ENCODE peak calls at places on chromosomes 7 and 10, in five cellular contexts. One of them, this sample, is unnamed.

GRCh38 chr10:76559889-76560215 is 1077.8 kb downstream of the KCNMA1 start:
- DNase-seq in endodermal cell: no peak
- DNase-seq in right cardiac atrium: no peak
- DNase-seq in neuronal stem cell: no peak
- DNase-seq in SJSA1: peak
- DNase-seq in this sample: no peak

GRCh38 chr7:157538735-157539134 is 201.9 kb downstream of the DNAJB6 start:
- DNase-seq in endodermal cell: no peak
- DNase-seq in right cardiac atrium: no peak
- DNase-seq in neuronal stem cell: no peak
- DNase-seq in SJSA1: no peak
- DNase-seq in this sample: no peak

GRCh38 chr10:29486466-29486865 is 148.3 kb downstream of the SVIL start:
- DNase-seq in endodermal cell: no peak
- DNase-seq in right cardiac atrium: no peak
- DNase-seq in neuronal stem cell: no peak
- DNase-seq in SJSA1: no peak
- DNase-seq in this sample: no peak

GRCh38 chr7:50142421-50143113 is 49.5 kb upstream of the ZPBP start:
- DNase-seq in endodermal cell: no peak
- DNase-seq in right cardiac atrium: no peak
- DNase-seq in neuronal stem cell: peak
- DNase-seq in SJSA1: no peak
- DNase-seq in this sample: no peak

GRCh38 chr10:61119573-61119972 is 175.6 kb upstream of the RHOBTB1 start:
- DNase-seq in endodermal cell: no peak
- DNase-seq in right cardiac atrium: no peak
- DNase-seq in neuronal stem cell: no peak
- DNase-seq in SJSA1: no peak
- DNase-seq in this sample: no peak

GRCh38 chr10:63825111-63825510 is 303.9 kb downstream of the REEP3 start:
- DNase-seq in endodermal cell: no peak
- DNase-seq in right cardiac atrium: no peak
- DNase-seq in neuronal stem cell: no peak
- DNase-seq in SJSA1: no peak
- DNase-seq in this sample: no peak

GRCh38 chr10:112562803-112563663 is 116.0 kb downstream of the VTI1A start:
- DNase-seq in endodermal cell: no peak
- DNase-seq in right cardiac atrium: no peak
- DNase-seq in neuronal stem cell: peak
- DNase-seq in SJSA1: no peak
- DNase-seq in this sample: no peak

GRCh38 chr10:84194424-84195043 is at the start of gene CDHR1:
- DNase-seq in endodermal cell: peak
- DNase-seq in right cardiac atrium: peak
- DNase-seq in neuronal stem cell: peak
- DNase-seq in SJSA1: no peak
- DNase-seq in this sample: peak

GRCh38 chr7:126657599-126658358 is 595.0 kb downstream of the GRM8 start:
- DNase-seq in endodermal cell: no peak
- DNase-seq in right cardiac atrium: no peak
- DNase-seq in neuronal stem cell: no peak
- DNase-seq in SJSA1: no peak
- DNase-seq in this sample: no peak

GRCh38 chr10:114724295-114724694 is 66.2 kb upstream of the ABLIM1 start:
- DNase-seq in endodermal cell: no peak
- DNase-seq in right cardiac atrium: no peak
- DNase-seq in neuronal stem cell: no peak
- DNase-seq in SJSA1: no peak
- DNase-seq in this sample: no peak

GRCh38 chr10:29613791-29614190 is 21.0 kb downstream of the SVIL start:
- DNase-seq in endodermal cell: peak
- DNase-seq in right cardiac atrium: no peak
- DNase-seq in neuronal stem cell: no peak
- DNase-seq in SJSA1: no peak
- DNase-seq in this sample: no peak

GRCh38 chr10:114719311-114719710 is 61.2 kb upstream of the ABLIM1 start:
- DNase-seq in endodermal cell: no peak
- DNase-seq in right cardiac atrium: no peak
- DNase-seq in neuronal stem cell: no peak
- DNase-seq in SJSA1: no peak
- DNase-seq in this sample: no peak

GRCh38 chr7:157495594-157495993 is 158.8 kb downstream of the DNAJB6 start:
- DNase-seq in endodermal cell: no peak
- DNase-seq in right cardiac atrium: no peak
- DNase-seq in neuronal stem cell: no peak
- DNase-seq in SJSA1: no peak
- DNase-seq in this sample: peak

GRCh38 chr7:135811513-135811912 is 62.9 kb upstream of the FAM180A start:
- DNase-seq in endodermal cell: no peak
- DNase-seq in right cardiac atrium: no peak
- DNase-seq in neuronal stem cell: no peak
- DNase-seq in SJSA1: peak
- DNase-seq in this sample: no peak

GRCh38 chr7:79050592-79050991 is 402.9 kb downstream of the MAGI2 start:
- DNase-seq in endodermal cell: no peak
- DNase-seq in right cardiac atrium: no peak
- DNase-seq in neuronal stem cell: no peak
- DNase-seq in SJSA1: peak
- DNase-seq in this sample: no peak

GRCh38 chr10:59991661-59992060 is 85.3 kb upstream of the CCDC6 start:
- DNase-seq in endodermal cell: no peak
- DNase-seq in right cardiac atrium: no peak
- DNase-seq in neuronal stem cell: no peak
- DNase-seq in SJSA1: no peak
- DNase-seq in this sample: no peak

GRCh38 chr7:159033473-159033825 is 111.2 kb downstream of the VIPR2 start:
- DNase-seq in endodermal cell: no peak
- DNase-seq in right cardiac atrium: no peak
- DNase-seq in neuronal stem cell: no peak
- DNase-seq in SJSA1: no peak
- DNase-seq in this sample: no peak

GRCh38 chr7:73799282-73800141 is 29.4 kb upstream of the CLDN3 start:
- DNase-seq in endodermal cell: no peak
- DNase-seq in right cardiac atrium: no peak
- DNase-seq in neuronal stem cell: no peak
- DNase-seq in SJSA1: no peak
- DNase-seq in this sample: no peak

GRCh38 chr10:131841669-131842139 is 59.1 kb upstream of the PPP2R2D start:
- DNase-seq in endodermal cell: peak
- DNase-seq in right cardiac atrium: no peak
- DNase-seq in neuronal stem cell: no peak
- DNase-seq in SJSA1: no peak
- DNase-seq in this sample: peak

GRCh38 chr10:10860455-10860976 is 157.2 kb upstream of the CELF2 start:
- DNase-seq in endodermal cell: no peak
- DNase-seq in right cardiac atrium: no peak
- DNase-seq in neuronal stem cell: no peak
- DNase-seq in SJSA1: no peak
- DNase-seq in this sample: no peak

GRCh38 chr10:11141571-11142091 is 124.0 kb downstream of the CELF2 start:
- DNase-seq in endodermal cell: no peak
- DNase-seq in right cardiac atrium: no peak
- DNase-seq in neuronal stem cell: no peak
- DNase-seq in SJSA1: no peak
- DNase-seq in this sample: no peak

GRCh38 chr7:134602921-134603394 is 43.7 kb upstream of the BPGM start:
- DNase-seq in endodermal cell: no peak
- DNase-seq in right cardiac atrium: no peak
- DNase-seq in neuronal stem cell: no peak
- DNase-seq in SJSA1: no peak
- DNase-seq in this sample: no peak

GRCh38 chr7:27921081-27921836 is 181.3 kb downstream of the TAX1BP1 start:
- DNase-seq in endodermal cell: peak
- DNase-seq in right cardiac atrium: no peak
- DNase-seq in neuronal stem cell: peak
- DNase-seq in SJSA1: peak
- DNase-seq in this sample: no peak

GRCh38 chr7:151138541-151138910 is 29.0 kb downstream of the GBX1 start:
- DNase-seq in endodermal cell: peak
- DNase-seq in right cardiac atrium: peak
- DNase-seq in neuronal stem cell: no peak
- DNase-seq in SJSA1: no peak
- DNase-seq in this sample: no peak

GRCh38 chr10:93806882-93807281 is 49.1 kb downstream of the LGI1 start:
- DNase-seq in endodermal cell: no peak
- DNase-seq in right cardiac atrium: peak
- DNase-seq in neuronal stem cell: no peak
- DNase-seq in SJSA1: no peak
- DNase-seq in this sample: no peak

GRCh38 chr7:1562611-1563051 is 6.6 kb upstream of the TMEM184A start:
- DNase-seq in endodermal cell: no peak
- DNase-seq in right cardiac atrium: peak
- DNase-seq in neuronal stem cell: no peak
- DNase-seq in SJSA1: no peak
- DNase-seq in this sample: no peak

GRCh38 chr7:1562126-1562525 is 6.1 kb upstream of the TMEM184A start:
- DNase-seq in endodermal cell: no peak
- DNase-seq in right cardiac atrium: no peak
- DNase-seq in neuronal stem cell: no peak
- DNase-seq in SJSA1: no peak
- DNase-seq in this sample: no peak

GRCh38 chr7:1564603-1565022 is 5.2 kb downstream of the PSMG3 start:
- DNase-seq in endodermal cell: no peak
- DNase-seq in right cardiac atrium: peak
- DNase-seq in neuronal stem cell: no peak
- DNase-seq in SJSA1: no peak
- DNase-seq in this sample: no peak

GRCh38 chr7:1566687-1567081 is 3.1 kb downstream of the PSMG3 start:
- DNase-seq in endodermal cell: no peak
- DNase-seq in right cardiac atrium: peak
- DNase-seq in neuronal stem cell: no peak
- DNase-seq in SJSA1: no peak
- DNase-seq in this sample: no peak

DNA sequence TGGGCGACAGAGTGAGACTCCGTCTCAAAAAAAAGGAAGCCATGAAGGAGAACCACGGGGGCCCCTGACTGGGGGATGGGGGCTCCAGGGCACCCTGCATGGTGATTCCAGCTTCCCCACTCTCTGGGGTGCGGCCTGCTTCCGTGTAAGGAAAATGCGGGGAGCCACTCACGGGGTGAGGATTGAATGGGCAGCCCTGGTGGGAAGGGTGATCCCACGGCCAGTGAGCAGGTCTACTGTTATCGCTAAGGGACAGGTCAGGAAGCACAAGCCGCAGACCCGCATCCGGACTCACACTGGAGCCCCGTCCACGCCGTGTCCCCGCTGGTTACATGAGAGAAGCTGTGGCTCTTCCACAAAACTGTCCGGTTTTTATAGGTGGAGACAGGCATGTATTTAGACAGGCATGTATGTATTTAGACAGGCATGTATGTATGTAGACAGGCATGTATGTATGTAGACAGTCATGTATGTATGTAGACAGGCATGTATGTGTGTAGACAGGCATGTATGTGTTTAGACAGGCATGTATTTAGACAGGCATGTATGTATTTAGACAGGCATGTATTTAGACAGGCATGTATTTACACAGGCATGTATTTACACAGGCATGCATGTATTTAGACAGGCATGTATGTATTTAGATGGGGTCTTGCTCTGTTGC is 5.8 kb downstream of the PSMG3 start:
- DNase-seq in endodermal cell: no peak
- DNase-seq in right cardiac atrium: peak
- DNase-seq in neuronal stem cell: no peak
- DNase-seq in SJSA1: no peak
- DNase-seq in this sample: no peak
- H3K27ac ChIP-seq in endodermal cell: no peak
- H3K27ac ChIP-seq in right cardiac atrium: no peak
- H3K27ac ChIP-seq in neuronal stem cell: no peak
- H3K27ac ChIP-seq in SJSA1: no peak
- H3K27ac ChIP-seq in this sample: no peak

GRCh38 chr10:42556931-42557330 is 81.4 kb downstream of the ZNF33B start:
- DNase-seq in endodermal cell: no peak
- DNase-seq in right cardiac atrium: no peak
- DNase-seq in neuronal stem cell: no peak
- DNase-seq in SJSA1: no peak
- DNase-seq in this sample: no peak

GRCh38 chr10:42552188-42553063 is 85.9 kb downstream of the ZNF33B start:
- DNase-seq in endodermal cell: peak
- DNase-seq in right cardiac atrium: peak
- DNase-seq in neuronal stem cell: peak
- DNase-seq in SJSA1: peak
- DNase-seq in this sample: peak

GRCh38 chr10:42549851-42550250 is 88.5 kb downstream of the ZNF33B start:
- DNase-seq in endodermal cell: no peak
- DNase-seq in right cardiac atrium: no peak
- DNase-seq in neuronal stem cell: no peak
- DNase-seq in SJSA1: no peak
- DNase-seq in this sample: no peak

GRCh38 chr10:42551582-42552187 is 86.7 kb downstream of the ZNF33B start:
- DNase-seq in endodermal cell: no peak
- DNase-seq in right cardiac atrium: peak
- DNase-seq in neuronal stem cell: peak
- DNase-seq in SJSA1: peak
- DNase-seq in this sample: peak

GRCh38 chr10:42553064-42553407 is 85.3 kb downstream of the ZNF33B start:
- DNase-seq in endodermal cell: no peak
- DNase-seq in right cardiac atrium: no peak
- DNase-seq in neuronal stem cell: no peak
- DNase-seq in SJSA1: no peak
- DNase-seq in this sample: peak
- H3K27ac ChIP-seq in endodermal cell: no peak
- H3K27ac ChIP-seq in right cardiac atrium: peak
- H3K27ac ChIP-seq in neuronal stem cell: no peak
- H3K27ac ChIP-seq in SJSA1: no peak
- H3K27ac ChIP-seq in this sample: peak

DNA sequence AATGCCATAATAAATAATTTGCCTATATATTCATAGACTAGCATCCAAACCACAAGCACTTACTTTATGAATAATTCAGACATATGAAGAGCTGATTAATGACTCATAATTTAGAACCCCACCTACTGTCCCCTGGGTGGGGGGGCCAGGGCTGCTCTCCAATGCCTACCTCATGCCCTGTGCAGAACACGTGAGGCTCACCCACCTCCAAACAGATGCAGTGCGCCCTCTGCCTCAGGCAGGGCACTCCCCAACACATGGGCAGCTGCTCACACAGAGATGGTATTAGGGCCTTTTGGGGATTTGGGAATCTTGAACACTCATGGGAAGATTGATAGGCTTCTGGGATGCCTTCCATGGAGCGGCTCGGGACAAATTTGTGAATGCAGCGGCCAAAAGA is 75.1 kb upstream of the INSIG1 start:
- DNase-seq in endodermal cell: no peak
- DNase-seq in right cardiac atrium: no peak
- DNase-seq in neuronal stem cell: no peak
- DNase-seq in SJSA1: no peak
- DNase-seq in this sample: peak
- H3K27ac ChIP-seq in endodermal cell: no peak
- H3K27ac ChIP-seq in right cardiac atrium: no peak
- H3K27ac ChIP-seq in neuronal stem cell: no peak
- H3K27ac ChIP-seq in SJSA1: no peak
- H3K27ac ChIP-seq in this sample: no peak

DNA sequence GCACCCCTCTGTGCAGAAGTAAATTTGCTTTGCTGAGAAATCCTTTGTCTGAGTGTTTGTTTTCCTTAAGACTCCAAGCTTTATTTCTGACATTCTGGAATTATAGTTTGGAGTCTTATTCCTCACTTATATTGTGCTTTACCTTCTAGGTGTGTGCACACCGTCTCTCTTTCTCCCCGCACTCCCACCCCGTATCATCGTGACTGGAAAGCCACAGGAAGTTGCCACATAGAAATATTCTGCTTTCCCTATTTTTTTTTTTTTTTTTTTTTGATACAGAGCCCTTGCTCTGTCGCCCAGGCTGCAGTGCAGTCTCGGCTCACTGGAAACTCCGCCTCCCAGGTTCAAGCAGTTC is 109.5 kb downstream of the PHF14 start:
- DNase-seq in endodermal cell: no peak
- DNase-seq in right cardiac atrium: no peak
- DNase-seq in neuronal stem cell: no peak
- DNase-seq in SJSA1: no peak
- DNase-seq in this sample: no peak
- H3K27ac ChIP-seq in endodermal cell: no peak
- H3K27ac ChIP-seq in right cardiac atrium: no peak
- H3K27ac ChIP-seq in neuronal stem cell: no peak
- H3K27ac ChIP-seq in SJSA1: no peak
- H3K27ac ChIP-seq in this sample: no peak

This sample was measured in spleen.